ENCODE peak calls at places on chromosomes 5 and 9, in nine cellular contexts. A is HCT116, H is right lobe of liver, E is gastrocnemius medialis, V is A549, U is IMR-90, Y is HepG2, N is heart left ventricle, O is GM12878. B is an unnamed sample.

GRCh38 chr9:135744333-135745070 is 42.5 kb downstream of the KCNT1 start:
- ATAC-seq in E (peak; percentile 33), O (no peak), V (no peak), Y (no peak), N (peak; percentile 10), A (no peak), U (no peak), H (no peak), B (no peak)

GRCh38 chr9:98236881-98237487 is 18.5 kb downstream of the TBC1D2 start:
- ATAC-seq in H (peak; percentile 61), N (no peak), V (no peak), O (no peak), A (no peak), E (no peak), U (no peak), Y (no peak), B (no peak)

GRCh38 chr5:36378551-36378950 is 76.8 kb upstream of the RANBP3L start:
- ATAC-seq in N (no peak), V (no peak), A (no peak), Y (no peak), O (no peak), H (no peak), U (peak; percentile 46), E (no peak), B (no peak)

GRCh38 chr5:75053286-75054109 is 1.1 kb upstream of the GCNT4 start:
- ATAC-seq in N (peak; percentile 78), E (peak; percentile 65), Y (peak; percentile 75), H (peak; percentile 74), V (peak; percentile 75), O (peak; percentile 19), U (peak; percentile 52), A (peak; percentile 67), B (peak; percentile 60)

GRCh38 chr5:131634996-131635754 is at the start of gene RAPGEF6:
- ATAC-seq in N (peak; percentile 97), E (peak; percentile 98), H (peak; percentile 93), U (peak; percentile 92), O (peak; percentile 90), Y (peak; percentile 88), A (peak; percentile 93), V (peak; percentile 97), B (peak; percentile 96)

GRCh38 chr5:2149196-2149541 is 266.4 kb upstream of the IRX4 start:
- ATAC-seq in E (no peak), H (no peak), A (peak; percentile 92), O (peak; percentile 84), U (no peak), N (no peak), V (peak; percentile 30), Y (peak; percentile 87), B (no peak)

GRCh38 chr9:80922544-80922943 is 766.8 kb downstream of the TLE1 start:
- ATAC-seq in E (no peak), N (no peak), U (no peak), V (no peak), Y (no peak), O (no peak), A (no peak), H (no peak), B (no peak)

GRCh38 chr9:121272401-121272948 is 4.5 kb downstream of the GSN start:
- ATAC-seq in N (no peak), O (no peak), H (no peak), Y (no peak), E (no peak), A (no peak), V (no peak), U (no peak), B (no peak)

GRCh38 chr9:127954831-127955293 is 17.2 kb upstream of the DPM2 start:
- ATAC-seq in Y (no peak), O (no peak), A (no peak), N (peak; percentile 8), V (peak; percentile 19), H (peak; percentile 0), E (peak; percentile 1), U (no peak), B (no peak)

GRCh38 chr5:126309860-126310259 is 113.3 kb upstream of the GRAMD2B start:
- ATAC-seq in N (no peak), Y (no peak), H (no peak), V (no peak), O (no peak), U (no peak), E (no peak), A (no peak), B (no peak)

GRCh38 chr5:17314907-17315471 is 97.6 kb downstream of the BASP1 start:
- ATAC-seq in N (no peak), U (peak; percentile 15), O (peak; percentile 20), E (no peak), H (no peak), Y (no peak), V (no peak), A (no peak), B (no peak)

GRCh38 chr9:23232831-23233230 is 593.2 kb downstream of the ELAVL2 start:
- ATAC-seq in H (no peak), U (no peak), A (no peak), N (no peak), E (no peak), V (no peak), O (no peak), Y (no peak), B (no peak)

GRCh38 chr9:77751341-77752091 is 103.4 kb upstream of the GNA14 start:
- ATAC-seq in U (peak; percentile 69), H (peak; percentile 81), N (peak; percentile 80), O (peak; percentile 76), A (peak; percentile 72), Y (peak; percentile 79), E (peak; percentile 68), V (peak; percentile 95), B (peak; percentile 29)
- H3K27ac ChIP-seq in U (no peak overlapping the region), H (no peak overlapping the region), N (no peak overlapping the region), O (no peak overlapping the region), A (no peak overlapping the region), Y (no peak overlapping the region), E (no peak overlapping the region), V (no peak overlapping the region), B (peak overlapping the region; percentile 71)

GRCh38 chr5:154937186-154937717 is 759 bp downstream of the GEMIN5 start:
- ATAC-seq in O (no peak), A (no peak), E (no peak), Y (no peak), U (no peak), H (no peak), N (no peak), V (no peak), B (no peak)

GRCh38 chr5:154934881-154935280 is 3.1 kb downstream of the GEMIN5 start:
- ATAC-seq in A (no peak), H (no peak), E (no peak), N (no peak), Y (no peak), V (no peak), O (no peak), U (no peak), B (no peak)

GRCh38 chr5:154940772-154941620 is at the start of gene MRPL22:
- ATAC-seq in U (peak; percentile 60), H (peak; percentile 83), V (peak; percentile 68), N (peak; percentile 81), Y (peak; percentile 68), A (peak; percentile 58), E (peak; percentile 85), O (peak; percentile 67), B (peak; percentile 79)

GRCh38 chr5:154940375-154940771 is 500 bp upstream of the MRPL22 start:
- ATAC-seq in E (no peak), V (no peak), H (no peak), A (no peak), Y (no peak), N (no peak), U (no peak), O (no peak), B (no peak)

DNA sequence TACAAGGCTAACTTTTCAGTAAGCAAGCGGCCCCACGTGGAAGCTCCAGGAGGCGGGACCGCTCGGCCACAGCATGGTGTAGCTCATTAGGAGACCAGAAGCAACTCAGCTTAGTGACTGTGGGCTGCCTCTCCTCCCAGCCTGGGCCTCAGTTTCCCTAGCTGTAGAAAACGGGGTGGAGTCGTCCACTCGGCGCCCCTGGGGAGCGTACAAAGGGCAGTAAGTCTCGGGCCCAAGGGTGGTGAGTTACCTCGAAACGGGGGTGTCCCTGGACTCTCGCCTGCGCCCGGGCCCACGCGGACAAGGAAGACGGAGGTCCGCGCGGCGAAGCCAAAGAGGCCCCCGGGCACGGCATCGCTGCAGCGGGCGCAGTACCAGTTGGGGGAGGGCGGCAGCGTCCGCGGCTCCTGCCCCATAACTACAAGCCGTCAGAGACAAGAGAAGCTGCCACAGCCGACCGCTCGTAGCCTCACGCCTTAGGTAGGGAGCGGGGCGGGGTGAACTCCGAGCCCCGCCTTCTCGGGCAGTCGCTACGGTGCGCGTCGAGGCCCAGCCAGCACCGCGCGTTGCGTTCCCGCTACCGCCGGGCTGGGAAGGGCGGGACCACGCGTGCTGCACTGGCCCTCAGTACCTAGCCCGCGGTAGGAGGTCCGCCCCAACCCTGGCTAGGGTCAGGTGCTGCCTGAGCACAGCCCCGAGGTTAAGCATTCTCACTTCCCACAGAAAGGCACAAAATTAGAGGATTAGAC is at the start of gene GEMIN5:
- ATAC-seq in A (peak; percentile 89), Y (peak; percentile 95), H (peak; percentile 95), E (peak; percentile 84), O (peak; percentile 92), V (peak; percentile 95), U (peak; percentile 95), N (peak; percentile 95), B (peak; percentile 95)
- TF ChIP-seq POLR2A in A (peak; percentile 64), Y (peak; percentile 45), H (peak; percentile 36), E (peak; percentile 35), O (peak; percentile 88), V (peak; percentile 74), U (no peak), N (no peak), B (no peak)

GRCh38 chr9:12702160-12702758 is 9.1 kb downstream of the TYRP1 start:
- ATAC-seq in E (peak; percentile 65), Y (peak; percentile 67), V (peak; percentile 95), O (no peak), N (peak; percentile 58), U (peak; percentile 87), A (peak; percentile 91), H (peak; percentile 93), B (peak; percentile 65)
- H3K27ac ChIP-seq in E (no peak overlapping the region), Y (no peak overlapping the region), V (no peak overlapping the region), O (no peak overlapping the region), N (no peak overlapping the region), U (no peak overlapping the region), A (no peak overlapping the region), H (no peak overlapping the region), B (no peak overlapping the region)

GRCh38 chr9:105447386-105447813 is 434 bp upstream of the FSD1L start:
- ATAC-seq in U (no peak), H (no peak), E (no peak), N (peak; percentile 9), Y (no peak), V (no peak), A (no peak), O (no peak), B (no peak)

GRCh38 chr9:105444130-105444529 is 3.7 kb upstream of the FSD1L start:
- ATAC-seq in H (no peak), A (no peak), Y (no peak), O (no peak), E (peak; percentile 60), N (no peak), V (no peak), U (no peak), B (no peak)

GRCh38 chr9:105445203-105445881 is 2.5 kb upstream of the FSD1L start:
- ATAC-seq in N (no peak), E (peak; percentile 67), Y (no peak), A (no peak), U (no peak), H (no peak), V (no peak), O (no peak), B (no peak)

GRCh38 chr9:105449081-105449480 is 1.2 kb downstream of the FSD1L start:
- ATAC-seq in H (no peak), E (no peak), O (no peak), Y (no peak), U (no peak), N (no peak), V (no peak), A (no peak), B (no peak)

GRCh38 chr9:105447814-105448812 is at the start of gene FSD1L:
- ATAC-seq in H (peak; percentile 98), O (peak; percentile 93), A (peak; percentile 93), U (peak; percentile 89), V (peak; percentile 95), E (peak; percentile 57), Y (peak; percentile 95), N (peak; percentile 98), B (peak; percentile 99)
- TF ChIP-seq POLR2A in H (peak; percentile 45), O (peak; percentile 81), A (peak; percentile 61), U (peak; percentile 1), V (peak; percentile 88), E (peak; percentile 86), Y (no peak), N (no peak), B (peak; percentile 26)

B was measured in gastroesophageal sphincter.